ENCODE peak calls at places on chromosomes 3 and 15, in nine cellular contexts. One of them, this sample, is unnamed.
A peak's percentile ranks its signal among the peaks of the same experiment; 100 is the strongest.

GRCh38 chr3:12810963-12811362 is 14.5 kb downstream of the CAND2 start:
- DNase-seq in cardiac fibroblast: no peak
- DNase-seq in mesothelial cell of epicardium: no peak
- DNase-seq in lower leg skin: no peak
- DNase-seq in WTC11: no peak
- DNase-seq in pancreas: no peak
- DNase-seq in mucosa of descending colon: no peak
- DNase-seq in Calu3: no peak
- DNase-seq in IMR-90: no peak
- DNase-seq in this sample: no peak

GRCh38 chr15:38612159-38612863 is 47.7 kb upstream of the RASGRP1 start:
- DNase-seq in cardiac fibroblast: no peak
- DNase-seq in mesothelial cell of epicardium: no peak
- DNase-seq in lower leg skin: no peak
- DNase-seq in WTC11: no peak
- DNase-seq in pancreas: no peak
- DNase-seq in mucosa of descending colon: no peak
- DNase-seq in Calu3: no peak
- DNase-seq in IMR-90: no peak
- DNase-seq in this sample: no peak

GRCh38 chr3:120634539-120634938 is 38.4 kb downstream of the NDUFB4 start:
- DNase-seq in cardiac fibroblast: no peak
- DNase-seq in mesothelial cell of epicardium: no peak
- DNase-seq in lower leg skin: no peak
- DNase-seq in WTC11: no peak
- DNase-seq in pancreas: no peak
- DNase-seq in mucosa of descending colon: no peak
- DNase-seq in Calu3: no peak
- DNase-seq in IMR-90: no peak
- DNase-seq in this sample: peak; percentile 8

GRCh38 chr15:101128191-101128590 is 123.7 kb downstream of the CHSY1 start:
- DNase-seq in cardiac fibroblast: peak; percentile 95
- DNase-seq in mesothelial cell of epicardium: no peak
- DNase-seq in lower leg skin: no peak
- DNase-seq in WTC11: no peak
- DNase-seq in pancreas: no peak
- DNase-seq in mucosa of descending colon: no peak
- DNase-seq in Calu3: no peak
- DNase-seq in IMR-90: peak; percentile 99
- DNase-seq in this sample: peak; percentile 100

GRCh38 chr15:63226966-63227401 is 37.6 kb downstream of the RAB8B start:
- DNase-seq in cardiac fibroblast: no peak
- DNase-seq in mesothelial cell of epicardium: no peak
- DNase-seq in lower leg skin: no peak
- DNase-seq in WTC11: no peak
- DNase-seq in pancreas: no peak
- DNase-seq in mucosa of descending colon: no peak
- DNase-seq in Calu3: no peak
- DNase-seq in IMR-90: no peak
- DNase-seq in this sample: no peak

GRCh38 chr3:65595997-65596300 is 442.8 kb downstream of the MAGI1 start:
- DNase-seq in cardiac fibroblast: no peak
- DNase-seq in mesothelial cell of epicardium: no peak
- DNase-seq in lower leg skin: no peak
- DNase-seq in WTC11: no peak
- DNase-seq in pancreas: no peak
- DNase-seq in mucosa of descending colon: no peak
- DNase-seq in Calu3: no peak
- DNase-seq in IMR-90: no peak
- DNase-seq in this sample: no peak

GRCh38 chr15:69380100-69380725 is 33.9 kb upstream of the KIF23 start:
- DNase-seq in cardiac fibroblast: peak; percentile 32
- DNase-seq in mesothelial cell of epicardium: no peak
- DNase-seq in lower leg skin: no peak
- DNase-seq in WTC11: peak; percentile 65
- DNase-seq in pancreas: no peak
- DNase-seq in mucosa of descending colon: no peak
- DNase-seq in Calu3: peak; percentile 28
- DNase-seq in IMR-90: peak; percentile 21
- DNase-seq in this sample: no peak

GRCh38 chr3:33577588-33577987 is 137.4 kb upstream of the UBP1 start:
- DNase-seq in cardiac fibroblast: no peak
- DNase-seq in mesothelial cell of epicardium: no peak
- DNase-seq in lower leg skin: no peak
- DNase-seq in WTC11: no peak
- DNase-seq in pancreas: no peak
- DNase-seq in mucosa of descending colon: no peak
- DNase-seq in Calu3: no peak
- DNase-seq in IMR-90: no peak
- DNase-seq in this sample: no peak

GRCh38 chr3:129023909-129024308 is 22.8 kb downstream of the EFCC1 start:
- DNase-seq in cardiac fibroblast: no peak
- DNase-seq in mesothelial cell of epicardium: no peak
- DNase-seq in lower leg skin: no peak
- DNase-seq in WTC11: no peak
- DNase-seq in pancreas: peak; percentile 37
- DNase-seq in mucosa of descending colon: no peak
- DNase-seq in Calu3: peak; percentile 60
- DNase-seq in IMR-90: peak; percentile 28
- DNase-seq in this sample: peak; percentile 31

GRCh38 chr3:178454714-178455113 is 81.5 kb upstream of the KCNMB2 start:
- DNase-seq in cardiac fibroblast: peak; percentile 56
- DNase-seq in mesothelial cell of epicardium: no peak
- DNase-seq in lower leg skin: peak; percentile 27
- DNase-seq in WTC11: no peak
- DNase-seq in pancreas: no peak
- DNase-seq in mucosa of descending colon: peak; percentile 49
- DNase-seq in Calu3: no peak
- DNase-seq in IMR-90: peak; percentile 27
- DNase-seq in this sample: peak; percentile 58

GRCh38 chr15:62119224-62119925 is 45.7 kb downstream of the C2CD4B start:
- DNase-seq in cardiac fibroblast: peak; percentile 94
- DNase-seq in mesothelial cell of epicardium: no peak
- DNase-seq in lower leg skin: peak; percentile 54
- DNase-seq in WTC11: no peak
- DNase-seq in pancreas: peak; percentile 36
- DNase-seq in mucosa of descending colon: no peak
- DNase-seq in Calu3: peak; percentile 57
- DNase-seq in IMR-90: peak; percentile 97
- DNase-seq in this sample: peak; percentile 97

GRCh38 chr3:133506215-133506901 is 67.1 kb upstream of the CDV3 start:
- DNase-seq in cardiac fibroblast: no peak
- DNase-seq in mesothelial cell of epicardium: no peak
- DNase-seq in lower leg skin: no peak
- DNase-seq in WTC11: no peak
- DNase-seq in pancreas: no peak
- DNase-seq in mucosa of descending colon: no peak
- DNase-seq in Calu3: peak; percentile 44
- DNase-seq in IMR-90: no peak
- DNase-seq in this sample: no peak

GRCh38 chr15:92619380-92620101 is 36.0 kb downstream of the FAM174B start:
- DNase-seq in cardiac fibroblast: peak; percentile 79
- DNase-seq in mesothelial cell of epicardium: no peak
- DNase-seq in lower leg skin: no peak
- DNase-seq in WTC11: no peak
- DNase-seq in pancreas: no peak
- DNase-seq in mucosa of descending colon: no peak
- DNase-seq in Calu3: no peak
- DNase-seq in IMR-90: peak; percentile 28
- DNase-seq in this sample: peak; percentile 68

GRCh38 chr15:59177445-59177728 is 29.3 kb upstream of the LDHAL6B start:
- DNase-seq in cardiac fibroblast: no peak
- DNase-seq in mesothelial cell of epicardium: no peak
- DNase-seq in lower leg skin: no peak
- DNase-seq in WTC11: no peak
- DNase-seq in pancreas: no peak
- DNase-seq in mucosa of descending colon: no peak
- DNase-seq in Calu3: no peak
- DNase-seq in IMR-90: no peak
- DNase-seq in this sample: no peak

GRCh38 chr15:29900237-29901189 is 78.2 kb upstream of the TJP1 start:
- DNase-seq in cardiac fibroblast: no peak
- DNase-seq in mesothelial cell of epicardium: no peak
- DNase-seq in lower leg skin: no peak
- DNase-seq in WTC11: no peak
- DNase-seq in pancreas: no peak
- DNase-seq in mucosa of descending colon: no peak
- DNase-seq in Calu3: no peak
- DNase-seq in IMR-90: no peak
- DNase-seq in this sample: no peak

GRCh38 chr15:71093089-71094024 is 21.9 kb upstream of the THSD4 start:
- DNase-seq in cardiac fibroblast: peak; percentile 34
- DNase-seq in mesothelial cell of epicardium: no peak
- DNase-seq in lower leg skin: peak; percentile 31
- DNase-seq in WTC11: no peak
- DNase-seq in pancreas: peak; percentile 28
- DNase-seq in mucosa of descending colon: peak; percentile 75
- DNase-seq in Calu3: peak; percentile 76
- DNase-seq in IMR-90: peak; percentile 82
- DNase-seq in this sample: peak; percentile 92

GRCh38 chr3:158727499-158728377 is 4.5 kb downstream of the RARRES1 start:
- DNase-seq in cardiac fibroblast: peak; percentile 90
- DNase-seq in mesothelial cell of epicardium: no peak
- DNase-seq in lower leg skin: peak; percentile 71
- DNase-seq in WTC11: peak; percentile 25
- DNase-seq in pancreas: peak; percentile 56
- DNase-seq in mucosa of descending colon: no peak
- DNase-seq in Calu3: peak; percentile 80
- DNase-seq in IMR-90: peak; percentile 83
- DNase-seq in this sample: peak; percentile 91

GRCh38 chr3:61877359-61877770 is 316.0 kb downstream of the PTPRG start:
- DNase-seq in cardiac fibroblast: peak; percentile 42
- DNase-seq in mesothelial cell of epicardium: no peak
- DNase-seq in lower leg skin: no peak
- DNase-seq in WTC11: no peak
- DNase-seq in pancreas: peak; percentile 12
- DNase-seq in mucosa of descending colon: no peak
- DNase-seq in Calu3: peak; percentile 1
- DNase-seq in IMR-90: no peak
- DNase-seq in this sample: peak; percentile 29
- TF ChIP-seq CTCF in cardiac fibroblast: peak; percentile 24
- TF ChIP-seq CTCF in mesothelial cell of epicardium: no peak
- TF ChIP-seq CTCF in lower leg skin: no peak
- TF ChIP-seq CTCF in WTC11: no peak
- TF ChIP-seq CTCF in pancreas: no peak
- TF ChIP-seq CTCF in mucosa of descending colon: no peak
- TF ChIP-seq CTCF in Calu3: no peak
- TF ChIP-seq CTCF in IMR-90: no peak
- TF ChIP-seq CTCF in this sample: peak; percentile 27

GRCh38 chr3:159839561-159840379 is 148.9 kb upstream of the IL12A start:
- DNase-seq in cardiac fibroblast: no peak
- DNase-seq in mesothelial cell of epicardium: no peak
- DNase-seq in lower leg skin: no peak
- DNase-seq in WTC11: peak; percentile 75
- DNase-seq in pancreas: no peak
- DNase-seq in mucosa of descending colon: no peak
- DNase-seq in Calu3: no peak
- DNase-seq in IMR-90: no peak
- DNase-seq in this sample: peak; percentile 40
- TF ChIP-seq CTCF in cardiac fibroblast: no peak
- TF ChIP-seq CTCF in mesothelial cell of epicardium: no peak
- TF ChIP-seq CTCF in lower leg skin: no peak
- TF ChIP-seq CTCF in WTC11: no peak
- TF ChIP-seq CTCF in pancreas: no peak
- TF ChIP-seq CTCF in mucosa of descending colon: no peak
- TF ChIP-seq CTCF in Calu3: no peak
- TF ChIP-seq CTCF in IMR-90: no peak
- TF ChIP-seq CTCF in this sample: no peak

GRCh38 chr3:125165189-125165947 is 47.2 kb downstream of the SLC12A8 start:
- DNase-seq in cardiac fibroblast: peak; percentile 75
- DNase-seq in mesothelial cell of epicardium: no peak
- DNase-seq in lower leg skin: no peak
- DNase-seq in WTC11: peak; percentile 65
- DNase-seq in pancreas: no peak
- DNase-seq in mucosa of descending colon: no peak
- DNase-seq in Calu3: no peak
- DNase-seq in IMR-90: peak; percentile 35
- DNase-seq in this sample: peak; percentile 40
- TF ChIP-seq CTCF in cardiac fibroblast: peak; percentile 88
- TF ChIP-seq CTCF in mesothelial cell of epicardium: no peak
- TF ChIP-seq CTCF in lower leg skin: no peak
- TF ChIP-seq CTCF in WTC11: peak; percentile 32
- TF ChIP-seq CTCF in pancreas: peak; percentile 23
- TF ChIP-seq CTCF in mucosa of descending colon: no peak
- TF ChIP-seq CTCF in Calu3: no peak
- TF ChIP-seq CTCF in IMR-90: peak; percentile 61
- TF ChIP-seq CTCF in this sample: peak; percentile 80

GRCh38 chr3:54374214-54374855 is 252.0 kb downstream of the CACNA2D3 start:
- DNase-seq in cardiac fibroblast: peak; percentile 23
- DNase-seq in mesothelial cell of epicardium: no peak
- DNase-seq in lower leg skin: no peak
- DNase-seq in WTC11: peak; percentile 62
- DNase-seq in pancreas: peak; percentile 31
- DNase-seq in mucosa of descending colon: no peak
- DNase-seq in Calu3: peak; percentile 52
- DNase-seq in IMR-90: no peak
- DNase-seq in this sample: no peak

GRCh38 chr3:54376440-54376839 is 254.1 kb downstream of the CACNA2D3 start:
- DNase-seq in cardiac fibroblast: peak; percentile 58
- DNase-seq in mesothelial cell of epicardium: no peak
- DNase-seq in lower leg skin: no peak
- DNase-seq in WTC11: no peak
- DNase-seq in pancreas: no peak
- DNase-seq in mucosa of descending colon: no peak
- DNase-seq in Calu3: no peak
- DNase-seq in IMR-90: no peak
- DNase-seq in this sample: no peak

DNA sequence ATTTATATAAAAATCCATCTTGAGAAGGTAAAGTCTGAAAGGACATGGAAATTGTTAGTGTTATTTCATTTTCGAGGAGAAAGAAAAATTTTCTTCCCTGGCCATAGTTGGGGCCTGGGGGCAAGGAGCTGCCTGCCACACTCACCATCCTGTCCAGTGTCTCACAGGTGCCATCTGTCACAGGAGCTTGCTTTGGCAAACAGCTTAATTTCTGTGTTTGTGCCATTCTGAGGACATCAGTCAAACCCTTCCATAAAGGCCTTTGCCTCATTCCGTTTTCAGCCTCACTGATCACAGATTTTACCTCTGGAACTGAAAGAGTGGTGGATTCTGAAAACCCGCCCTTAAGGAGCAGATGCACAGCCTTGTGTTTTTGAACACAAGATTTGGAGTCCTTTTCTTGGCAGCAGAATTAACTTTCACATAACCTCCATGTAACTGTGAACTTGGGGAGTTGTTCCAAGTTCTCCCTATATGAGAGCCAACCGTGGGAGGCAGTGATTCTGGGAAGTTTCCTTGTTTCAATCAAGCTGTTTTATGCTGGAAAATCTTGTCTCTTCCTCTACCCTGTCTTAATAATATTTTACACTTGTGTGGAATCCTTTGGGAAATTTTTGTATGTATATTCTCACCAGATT is 254.7 kb downstream of the CACNA2D3 start:
- DNase-seq in cardiac fibroblast: peak; percentile 67
- DNase-seq in mesothelial cell of epicardium: no peak
- DNase-seq in lower leg skin: no peak
- DNase-seq in WTC11: no peak
- DNase-seq in pancreas: no peak
- DNase-seq in mucosa of descending colon: no peak
- DNase-seq in Calu3: no peak
- DNase-seq in IMR-90: no peak
- DNase-seq in this sample: no peak
- TF ChIP-seq CTCF in cardiac fibroblast: no peak
- TF ChIP-seq CTCF in mesothelial cell of epicardium: no peak
- TF ChIP-seq CTCF in lower leg skin: no peak
- TF ChIP-seq CTCF in WTC11: no peak
- TF ChIP-seq CTCF in pancreas: no peak
- TF ChIP-seq CTCF in mucosa of descending colon: no peak
- TF ChIP-seq CTCF in Calu3: no peak
- TF ChIP-seq CTCF in IMR-90: no peak
- TF ChIP-seq CTCF in this sample: no peak

This sample was measured in fibroblast of lung.